ENCODE peak calls at places on chromosomes 11 and 22, in six cellular contexts. One of them, this sample, is unnamed.
A peak's percentile ranks its signal among the peaks of the same experiment; 100 is the strongest.

GRCh38 chr11:1523779-1524178 is 37.2 kb upstream of the MOB2 start:
- DNase-seq in K562: no peak
- DNase-seq in MCF 10A: no peak
- DNase-seq in nephron progenitor cell: no peak
- DNase-seq in BJ: no peak
- DNase-seq in cardiac muscle cell: no peak
- DNase-seq in this sample: no peak

GRCh38 chr11:32428665-32429293 is 6.6 kb downstream of the WT1 start:
- DNase-seq in K562: no peak
- DNase-seq in MCF 10A: no peak
- DNase-seq in nephron progenitor cell: peak; percentile 59
- DNase-seq in BJ: no peak
- DNase-seq in cardiac muscle cell: no peak
- DNase-seq in this sample: no peak

GRCh38 chr11:88484873-88485621 is 147.5 kb upstream of the CTSC start:
- DNase-seq in K562: peak; percentile 62
- DNase-seq in MCF 10A: peak; percentile 63
- DNase-seq in nephron progenitor cell: peak; percentile 31
- DNase-seq in BJ: no peak
- DNase-seq in cardiac muscle cell: peak; percentile 52
- DNase-seq in this sample: no peak

GRCh38 chr22:24505337-24505736 is 10.2 kb downstream of the UPB1 start:
- DNase-seq in K562: no peak
- DNase-seq in MCF 10A: no peak
- DNase-seq in nephron progenitor cell: no peak
- DNase-seq in BJ: no peak
- DNase-seq in cardiac muscle cell: no peak
- DNase-seq in this sample: no peak

GRCh38 chr22:35578836-35579575 is 38.1 kb downstream of the MB start:
- DNase-seq in K562: no peak
- DNase-seq in MCF 10A: no peak
- DNase-seq in nephron progenitor cell: no peak
- DNase-seq in BJ: no peak
- DNase-seq in cardiac muscle cell: no peak
- DNase-seq in this sample: no peak

GRCh38 chr22:48979482-48979881 is 848.2 kb downstream of the BRD1 start:
- DNase-seq in K562: peak; percentile 16
- DNase-seq in MCF 10A: no peak
- DNase-seq in nephron progenitor cell: no peak
- DNase-seq in BJ: no peak
- DNase-seq in cardiac muscle cell: no peak
- DNase-seq in this sample: no peak

GRCh38 chr11:6611092-6612007 is 666 bp downstream of the TAF10 start:
- DNase-seq in K562: no peak
- DNase-seq in MCF 10A: no peak
- DNase-seq in nephron progenitor cell: no peak
- DNase-seq in BJ: no peak
- DNase-seq in cardiac muscle cell: no peak
- DNase-seq in this sample: no peak

GRCh38 chr11:24965780-24966179 is 468.9 kb downstream of the LUZP2 start:
- DNase-seq in K562: no peak
- DNase-seq in MCF 10A: no peak
- DNase-seq in nephron progenitor cell: no peak
- DNase-seq in BJ: no peak
- DNase-seq in cardiac muscle cell: no peak
- DNase-seq in this sample: no peak

GRCh38 chr22:44130076-44130711 is 50.5 kb upstream of the PARVG start:
- DNase-seq in K562: no peak
- DNase-seq in MCF 10A: no peak
- DNase-seq in nephron progenitor cell: no peak
- DNase-seq in BJ: no peak
- DNase-seq in cardiac muscle cell: no peak
- DNase-seq in this sample: no peak

GRCh38 chr22:40120783-40121182 is 56.9 kb upstream of the TNRC6B start:
- DNase-seq in K562: no peak
- DNase-seq in MCF 10A: no peak
- DNase-seq in nephron progenitor cell: no peak
- DNase-seq in BJ: no peak
- DNase-seq in cardiac muscle cell: no peak
- DNase-seq in this sample: no peak

GRCh38 chr22:38135133-38135706 is 24.7 kb upstream of the BAIAP2L2 start:
- DNase-seq in K562: no peak
- DNase-seq in MCF 10A: peak; percentile 96
- DNase-seq in nephron progenitor cell: no peak
- DNase-seq in BJ: peak; percentile 60
- DNase-seq in cardiac muscle cell: no peak
- DNase-seq in this sample: peak; percentile 42

GRCh38 chr11:3222941-3223905 is 4.6 kb upstream of the MRGPRG start:
- DNase-seq in K562: no peak
- DNase-seq in MCF 10A: no peak
- DNase-seq in nephron progenitor cell: no peak
- DNase-seq in BJ: no peak
- DNase-seq in cardiac muscle cell: no peak
- DNase-seq in this sample: no peak

GRCh38 chr11:92929168-92930053 is 40.0 kb upstream of the MTNR1B start:
- DNase-seq in K562: no peak
- DNase-seq in MCF 10A: peak; percentile 48
- DNase-seq in nephron progenitor cell: no peak
- DNase-seq in BJ: no peak
- DNase-seq in cardiac muscle cell: no peak
- DNase-seq in this sample: no peak

GRCh38 chr22:42156121-42156520 is 25.5 kb upstream of the CYP2D6 start:
- DNase-seq in K562: no peak
- DNase-seq in MCF 10A: peak; percentile 44
- DNase-seq in nephron progenitor cell: no peak
- DNase-seq in BJ: no peak
- DNase-seq in cardiac muscle cell: no peak
- DNase-seq in this sample: no peak

GRCh38 chr11:111460752-111461305 is 51.4 kb downstream of the BTG4 start:
- DNase-seq in K562: no peak
- DNase-seq in MCF 10A: no peak
- DNase-seq in nephron progenitor cell: no peak
- DNase-seq in BJ: no peak
- DNase-seq in cardiac muscle cell: no peak
- DNase-seq in this sample: no peak

GRCh38 chr11:111460340-111460739 is 51.8 kb downstream of the BTG4 start:
- DNase-seq in K562: no peak
- DNase-seq in MCF 10A: no peak
- DNase-seq in nephron progenitor cell: no peak
- DNase-seq in BJ: no peak
- DNase-seq in cardiac muscle cell: no peak
- DNase-seq in this sample: no peak

GRCh38 chr11:111457731-111458368 is 54.3 kb downstream of the BTG4 start:
- DNase-seq in K562: no peak
- DNase-seq in MCF 10A: no peak
- DNase-seq in nephron progenitor cell: no peak
- DNase-seq in BJ: no peak
- DNase-seq in cardiac muscle cell: no peak
- DNase-seq in this sample: no peak

GRCh38 chr11:111461460-111462240 is 50.5 kb downstream of the BTG4 start:
- DNase-seq in K562: no peak
- DNase-seq in MCF 10A: no peak
- DNase-seq in nephron progenitor cell: no peak
- DNase-seq in BJ: no peak
- DNase-seq in cardiac muscle cell: no peak
- DNase-seq in this sample: no peak

DNA sequence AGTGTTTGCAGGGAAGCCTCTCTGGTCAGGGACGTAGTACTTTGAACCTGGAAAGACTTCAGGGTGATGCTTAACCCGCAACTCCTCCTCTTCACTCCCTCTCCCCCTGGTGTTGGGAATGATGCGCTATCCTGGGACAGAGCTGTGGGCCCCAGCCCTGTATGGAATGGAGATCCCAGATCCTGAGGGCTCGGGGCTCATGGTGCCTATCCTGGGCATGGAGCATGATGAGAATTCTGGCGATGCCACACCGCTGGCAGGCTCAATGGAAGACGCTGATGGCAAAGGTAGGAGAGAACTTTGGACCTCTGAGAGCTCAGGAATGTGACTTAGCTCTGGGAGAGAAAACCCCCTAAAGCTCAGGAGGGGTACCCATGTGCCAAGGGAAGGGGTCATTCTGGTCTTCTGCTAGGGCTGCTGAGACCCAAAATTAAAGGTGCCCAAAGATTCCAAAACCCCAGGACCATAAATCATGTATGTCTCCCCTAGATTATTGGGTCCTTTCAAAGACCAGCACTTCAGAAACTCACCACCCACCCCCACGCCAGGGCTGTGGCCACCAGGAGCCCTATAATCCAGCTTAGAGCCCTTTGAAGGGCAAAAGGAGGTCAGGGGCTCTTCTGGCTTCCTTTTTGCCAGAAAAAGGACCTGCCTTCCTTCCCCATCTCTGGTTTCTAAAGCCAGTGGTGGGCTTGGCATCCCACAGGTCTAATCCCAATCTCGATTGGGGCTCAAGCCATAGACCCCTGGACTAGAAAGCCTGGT is 52.5 kb downstream of the BTG4 start:
- DNase-seq in K562: no peak
- DNase-seq in MCF 10A: no peak
- DNase-seq in nephron progenitor cell: no peak
- DNase-seq in BJ: no peak
- DNase-seq in cardiac muscle cell: no peak
- DNase-seq in this sample: no peak
- TF ChIP-seq CTCF in K562: no peak
- TF ChIP-seq CTCF in MCF 10A: no peak
- TF ChIP-seq CTCF in nephron progenitor cell: no peak
- TF ChIP-seq CTCF in BJ: no peak
- TF ChIP-seq CTCF in cardiac muscle cell: no peak
- TF ChIP-seq CTCF in this sample: no peak

GRCh38 chr11:69430566-69430965 is 50.9 kb upstream of the LINC01488 start:
- DNase-seq in K562: no peak
- DNase-seq in MCF 10A: no peak
- DNase-seq in nephron progenitor cell: no peak
- DNase-seq in BJ: no peak
- DNase-seq in cardiac muscle cell: no peak
- DNase-seq in this sample: no peak

GRCh38 chr11:69427337-69427736 is 54.1 kb upstream of the LINC01488 start:
- DNase-seq in K562: no peak
- DNase-seq in MCF 10A: no peak
- DNase-seq in nephron progenitor cell: peak; percentile 54
- DNase-seq in BJ: no peak
- DNase-seq in cardiac muscle cell: no peak
- DNase-seq in this sample: no peak

GRCh38 chr11:69425895-69426544 is 55.4 kb upstream of the LINC01488 start:
- DNase-seq in K562: no peak
- DNase-seq in MCF 10A: no peak
- DNase-seq in nephron progenitor cell: no peak
- DNase-seq in BJ: no peak
- DNase-seq in cardiac muscle cell: no peak
- DNase-seq in this sample: no peak

GRCh38 chr11:69429716-69430491 is 51.6 kb upstream of the LINC01488 start:
- DNase-seq in K562: no peak
- DNase-seq in MCF 10A: no peak
- DNase-seq in nephron progenitor cell: no peak
- DNase-seq in BJ: no peak
- DNase-seq in cardiac muscle cell: no peak
- DNase-seq in this sample: no peak

DNA sequence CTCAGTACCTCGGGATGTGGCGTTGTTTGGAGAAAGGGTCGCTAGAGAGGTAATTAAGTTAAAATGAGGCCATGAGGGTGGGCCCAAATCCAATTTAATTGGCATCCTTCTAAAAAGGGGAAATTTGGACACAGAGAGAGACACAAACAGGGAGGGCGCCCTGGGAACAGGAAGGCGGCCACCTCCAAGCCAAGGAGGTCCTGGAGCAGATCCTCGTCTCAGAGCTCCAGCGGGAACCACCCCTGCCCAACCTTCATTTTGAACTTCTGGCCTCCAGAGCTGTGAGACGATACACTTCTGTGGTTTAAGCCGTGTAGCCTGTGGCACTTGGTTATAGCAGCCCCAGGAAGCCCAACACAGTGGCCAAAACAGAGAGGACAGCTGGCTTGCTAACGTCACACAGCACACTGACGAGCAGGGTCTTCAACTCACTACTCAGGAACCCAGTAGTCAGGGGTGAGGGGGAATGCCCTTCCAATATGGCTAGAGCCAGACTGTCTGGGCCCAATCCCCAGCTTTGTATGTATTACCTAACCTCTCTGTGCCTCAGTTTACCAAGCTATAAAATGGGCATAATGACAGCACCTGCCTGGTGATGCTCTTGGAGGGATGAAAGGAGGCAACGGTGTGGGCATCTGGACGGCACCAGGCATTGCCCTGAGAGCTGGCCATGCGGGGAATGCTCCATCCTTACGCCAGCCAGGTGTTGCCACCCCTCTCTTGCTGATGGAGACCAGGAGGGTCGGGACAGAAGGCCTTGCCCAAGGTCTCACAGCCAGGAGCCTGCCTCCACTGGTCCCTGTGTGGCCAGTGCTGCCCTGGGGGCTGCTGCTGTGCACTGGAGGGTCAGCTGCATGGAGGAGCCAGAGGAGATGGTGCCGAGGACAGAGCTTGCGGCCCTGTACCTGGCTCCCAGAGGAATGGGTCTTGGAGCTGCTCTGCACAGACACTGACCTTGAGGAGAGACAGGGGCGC is 53.3 kb upstream of the LINC01488 start:
- DNase-seq in K562: no peak
- DNase-seq in MCF 10A: no peak
- DNase-seq in nephron progenitor cell: no peak
- DNase-seq in BJ: no peak
- DNase-seq in cardiac muscle cell: no peak
- DNase-seq in this sample: no peak
- TF ChIP-seq CTCF in K562: no peak
- TF ChIP-seq CTCF in MCF 10A: no peak
- TF ChIP-seq CTCF in nephron progenitor cell: no peak
- TF ChIP-seq CTCF in BJ: no peak
- TF ChIP-seq CTCF in cardiac muscle cell: no peak
- TF ChIP-seq CTCF in this sample: no peak

GRCh38 chr11:78040691-78041379 is 17.8 kb upstream of the KCTD14 start:
- DNase-seq in K562: peak; percentile 46
- DNase-seq in MCF 10A: peak; percentile 43
- DNase-seq in nephron progenitor cell: no peak
- DNase-seq in BJ: no peak
- DNase-seq in cardiac muscle cell: no peak
- DNase-seq in this sample: no peak
- TF ChIP-seq CTCF in K562: no peak
- TF ChIP-seq CTCF in MCF 10A: peak; percentile 9
- TF ChIP-seq CTCF in nephron progenitor cell: no peak
- TF ChIP-seq CTCF in BJ: no peak
- TF ChIP-seq CTCF in cardiac muscle cell: no peak
- TF ChIP-seq CTCF in this sample: no peak

GRCh38 chr11:131579932-131580387 is 209.5 kb downstream of the NTM start:
- DNase-seq in K562: peak; percentile 32
- DNase-seq in MCF 10A: no peak
- DNase-seq in nephron progenitor cell: peak; percentile 54
- DNase-seq in BJ: no peak
- DNase-seq in cardiac muscle cell: peak; percentile 63
- DNase-seq in this sample: peak; percentile 65
- TF ChIP-seq CTCF in K562: peak; percentile 36
- TF ChIP-seq CTCF in MCF 10A: no peak
- TF ChIP-seq CTCF in nephron progenitor cell: peak; percentile 66
- TF ChIP-seq CTCF in BJ: peak; percentile 56
- TF ChIP-seq CTCF in cardiac muscle cell: peak; percentile 54
- TF ChIP-seq CTCF in this sample: peak; percentile 84

GRCh38 chr11:44456544-44457270 is 108.8 kb upstream of the CD82 start:
- DNase-seq in K562: no peak
- DNase-seq in MCF 10A: no peak
- DNase-seq in nephron progenitor cell: no peak
- DNase-seq in BJ: no peak
- DNase-seq in cardiac muscle cell: no peak
- DNase-seq in this sample: no peak
- TF ChIP-seq CTCF in K562: no peak
- TF ChIP-seq CTCF in MCF 10A: no peak
- TF ChIP-seq CTCF in nephron progenitor cell: no peak
- TF ChIP-seq CTCF in BJ: no peak
- TF ChIP-seq CTCF in cardiac muscle cell: peak; percentile 41
- TF ChIP-seq CTCF in this sample: no peak